ENCODE peak calls at places on chromosomes 3 and 15, in four cellular contexts. H, O, G and K are unnamed samples.

GRCh38 chr15:36251450-36251849 is 328.0 kb upstream of the CDIN1 start:
- DNase-seq in O (peak; percentile 4), H (no peak), G (no peak), K (no peak)

GRCh38 chr3:29202368-29202767 is 78.5 kb upstream of the RBMS3 start:
- DNase-seq in H (no peak), O (peak; percentile 58), G (no peak), K (no peak)

GRCh38 chr3:153169793-153170386 is 7.9 kb downstream of the RAP2B start:
- DNase-seq in O (no peak), G (no peak), H (no peak), K (no peak)

GRCh38 chr3:183904833-183905780 is 20.4 kb upstream of the PARL start:
- DNase-seq in G (no peak), H (no peak), O (no peak), K (no peak)

GRCh38 chr15:72358532-72359180 is 17.2 kb downstream of the HEXA start:
- DNase-seq in H (no peak), O (peak; percentile 84), G (peak; percentile 98), K (peak; percentile 75)

GRCh38 chr15:52082197-52083036 is 30.2 kb downstream of the BCL2L10 start:
- DNase-seq in G (no peak), H (no peak), O (peak; percentile 47), K (peak; percentile 80)

GRCh38 chr3:182862159-182862860 is 69.0 kb downstream of the ATP11B start:
- DNase-seq in G (no peak), H (no peak), O (no peak), K (no peak)

GRCh38 chr15:49300856-49301255 is 122.2 kb upstream of the FGF7 start:
- DNase-seq in H (no peak), O (no peak), G (no peak), K (no peak)

GRCh38 chr3:141477224-141477623 is 9.6 kb upstream of the RASA2 start:
- DNase-seq in O (peak; percentile 95), G (no peak), H (no peak), K (no peak)

GRCh38 chr15:62135532-62136134 is 29.5 kb downstream of the C2CD4B start:
- DNase-seq in O (peak; percentile 57), G (no peak), H (no peak), K (no peak)

GRCh38 chr3:4746241-4746958 is 232.8 kb upstream of the BHLHE40 start:
- DNase-seq in G (no peak), H (no peak), O (peak; percentile 49), K (no peak)

GRCh38 chr3:127588675-127589577 is 1.6 kb downstream of the TPRA1 start:
- DNase-seq in H (no peak), G (no peak), O (peak; percentile 76), K (peak; percentile 57)